ENCODE peak calls at places on chromosome 12, in seven cellular contexts. Q is cardiac muscle cell, Z is kidney, C is AG09319, K is progenitor cell of endocrine pancreas, B is body of pancreas, U is endodermal cell. I is an unnamed sample.

GRCh38 chr12:93892431-93893210 is 215.4 kb downstream of the CRADD start:
- DNase-seq in C (no peak), Q (no peak), K (no peak), Z (no peak), U (no peak), B (no peak), I (peak)

GRCh38 chr12:64221656-64222010 is 463 bp downstream of the KICS2 start:
- DNase-seq in B (peak), K (peak), U (peak), Z (peak), C (peak), Q (peak), I (peak)

GRCh38 chr12:132294121-132295034 is 35.0 kb downstream of the GALNT9 start:
- DNase-seq in K (no peak), Z (peak), C (no peak), B (no peak), Q (no peak), U (no peak), I (no peak)

GRCh38 chr12:124167141-124167540 is 127.8 kb upstream of the RFLNA start:
- DNase-seq in Q (no peak), C (no peak), U (no peak), B (no peak), K (no peak), Z (no peak), I (no peak)

GRCh38 chr12:105239304-105239703 is 3.3 kb upstream of the APPL2 start:
- DNase-seq in B (no peak), Z (no peak), C (no peak), Q (no peak), U (no peak), K (no peak), I (no peak)

GRCh38 chr12:49147384-49147783 is 16.2 kb upstream of the TUBA1B start:
- DNase-seq in Q (no peak), K (no peak), Z (no peak), U (no peak), C (no peak), B (no peak), I (no peak)

GRCh38 chr12:212383-212798 is 1.6 kb downstream of the SLC6A12 start:
- DNase-seq in U (no peak), B (no peak), C (no peak), Z (no peak), Q (no peak), K (no peak), I (no peak)

GRCh38 chr12:15005064-15005463 is 32.2 kb downstream of the PDE6H start:
- DNase-seq in C (no peak), B (no peak), Q (no peak), Z (no peak), U (no peak), K (no peak), I (no peak)

GRCh38 chr12:25976289-25976688 is 17.8 kb downstream of the RASSF8 start:
- DNase-seq in K (no peak), U (no peak), Z (no peak), Q (no peak), C (no peak), B (no peak), I (no peak)

GRCh38 chr12:62720661-62721330 is 214.2 kb downstream of the PPM1H start:
- DNase-seq in C (peak), K (no peak), Z (no peak), U (no peak), Q (peak), B (no peak), I (no peak)

GRCh38 chr12:4812621-4813327 is 92.6 kb downstream of the GALNT8 start:
- DNase-seq in Q (no peak), K (no peak), C (no peak), U (no peak), Z (no peak), B (no peak), I (no peak)

GRCh38 chr12:127398026-127398715 is 868.8 kb upstream of the TMEM132C start:
- DNase-seq in Z (no peak), Q (no peak), C (no peak), K (no peak), B (no peak), U (no peak), I (no peak)

GRCh38 chr12:24078318-24078765 is 128.9 kb upstream of the SOX5 start:
- DNase-seq in K (no peak), U (peak), B (no peak), Z (no peak), C (no peak), Q (peak), I (no peak)

GRCh38 chr12:10392394-10392930 is 2.6 kb upstream of the KLRK1 start:
- DNase-seq in K (no peak), B (peak), Z (peak), C (peak), U (no peak), Q (peak), I (no peak)

GRCh38 chr12:65511134-65511912 is 232.8 kb downstream of the MSRB3 start:
- DNase-seq in C (no peak), Q (no peak), Z (no peak), U (no peak), B (peak), K (no peak), I (no peak)

GRCh38 chr12:11540156-11540555 is 109.3 kb upstream of the ETV6 start:
- DNase-seq in C (no peak), B (no peak), K (no peak), U (no peak), Q (no peak), Z (peak), I (no peak)

GRCh38 chr12:90305379-90305778 is 596.7 kb upstream of the ATP2B1 start:
- DNase-seq in C (no peak), Q (no peak), K (no peak), U (peak), Z (no peak), B (no peak), I (peak)

GRCh38 chr12:59938190-59938962 is 342.5 kb downstream of the SLC16A7 start:
- DNase-seq in K (no peak), B (no peak), Q (no peak), Z (no peak), C (no peak), U (peak), I (peak)

GRCh38 chr12:70364695-70365397 is 1.2 kb upstream of the KCNMB4 start:
- DNase-seq in Q (no peak), Z (no peak), U (no peak), K (no peak), B (no peak), C (no peak), I (no peak)

GRCh38 chr12:46111727-46112126 is 121.4 kb upstream of the SCAF11 start:
- DNase-seq in K (no peak), B (no peak), Q (no peak), Z (no peak), C (no peak), U (no peak), I (no peak)

GRCh38 chr12:46109343-46110219 is 119.2 kb upstream of the SCAF11 start:
- DNase-seq in Z (no peak), K (no peak), B (no peak), U (no peak), Q (no peak), C (no peak), I (no peak)

GRCh38 chr12:46112364-46112763 is 122.0 kb upstream of the SCAF11 start:
- DNase-seq in Z (no peak), B (no peak), K (no peak), C (no peak), Q (no peak), U (no peak), I (no peak)

GRCh38 chr12:46110220-46110700 is 119.9 kb upstream of the SCAF11 start:
- DNase-seq in K (no peak), B (peak), C (no peak), Z (no peak), U (no peak), Q (no peak), I (no peak)

GRCh38 chr12:46110928-46111699 is 120.7 kb upstream of the SCAF11 start:
- DNase-seq in B (no peak), U (no peak), Z (no peak), C (no peak), K (no peak), Q (no peak), I (no peak)
- TF ChIP-seq CTCF in B (no peak), U (peak), Z (no peak), C (no peak), K (peak), Q (no peak), I (peak)

GRCh38 chr12:88638956-88639355 is 58.7 kb upstream of the KITLG start:
- DNase-seq in U (no peak), B (no peak), C (no peak), Z (no peak), K (no peak), Q (peak), I (no peak)

GRCh38 chr12:88634008-88634407 is 53.7 kb upstream of the KITLG start:
- DNase-seq in C (no peak), Q (no peak), B (peak), Z (no peak), U (no peak), K (no peak), I (no peak)

GRCh38 chr12:88638388-88638787 is 58.1 kb upstream of the KITLG start:
- DNase-seq in Q (peak), U (no peak), K (no peak), B (no peak), Z (no peak), C (no peak), I (peak)

GRCh38 chr12:88628856-88629509 is 48.7 kb upstream of the KITLG start:
- DNase-seq in U (no peak), K (no peak), C (no peak), Z (no peak), B (peak), Q (no peak), I (no peak)

DNA sequence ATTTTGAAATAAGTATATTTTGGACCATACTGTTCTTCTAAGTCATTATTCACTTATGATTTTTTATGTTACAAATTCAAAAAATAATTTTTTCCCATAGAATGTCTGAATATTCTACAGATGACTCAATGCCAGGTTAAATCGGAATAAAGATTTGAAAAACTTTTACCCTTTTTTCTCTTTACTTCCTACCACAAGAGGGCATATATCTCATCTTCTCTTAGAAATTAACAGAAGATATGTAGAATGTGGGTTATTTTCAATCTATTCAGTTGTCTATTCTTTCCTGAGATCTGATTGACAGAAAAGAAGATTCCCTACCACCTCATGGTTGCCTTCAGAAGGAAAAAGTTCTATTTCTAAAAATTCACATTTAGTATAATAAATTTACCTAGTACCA is 53.0 kb upstream of the KITLG start:
- DNase-seq in U (no peak), K (no peak), C (no peak), B (no peak), Q (no peak), Z (no peak), I (peak)
- TF ChIP-seq CTCF in U (peak), K (peak), C (peak), B (no peak), Q (peak), Z (peak), I (no peak)

DNA sequence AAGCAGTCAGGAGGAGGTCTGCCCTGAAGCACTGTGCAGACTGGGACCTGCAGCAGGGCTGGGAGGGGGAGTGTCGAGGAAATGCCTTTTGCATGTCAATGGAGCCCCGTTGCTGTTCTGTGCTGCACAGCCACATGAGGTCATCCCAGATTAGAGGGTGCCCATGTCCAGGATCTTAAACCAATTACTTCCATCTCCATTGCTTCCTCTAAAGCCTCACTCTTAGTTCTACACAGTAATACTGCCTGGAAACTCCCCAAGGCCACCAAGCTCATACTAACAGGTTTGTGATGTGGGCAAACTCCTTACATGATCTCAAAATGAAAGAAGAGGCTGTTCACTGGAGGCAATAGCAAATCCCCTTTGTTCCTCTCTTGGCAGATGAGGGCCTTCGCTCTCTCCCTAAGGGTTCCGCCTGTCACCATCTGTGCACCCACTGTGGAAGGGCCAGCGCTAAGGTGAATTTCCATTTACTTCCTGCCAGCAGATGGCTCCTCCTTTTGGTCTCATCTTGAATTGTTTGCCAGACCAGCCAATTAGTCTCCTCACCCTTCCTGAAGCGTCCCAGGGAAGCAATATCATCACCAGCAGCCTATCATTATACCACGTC is 35.4 kb upstream of the LTA4H start:
- DNase-seq in Q (peak), K (no peak), Z (no peak), U (peak), B (no peak), C (no peak), I (peak)
- TF ChIP-seq CTCF in Q (peak), K (no peak), Z (no peak), U (peak), B (no peak), C (no peak), I (peak)

GRCh38 chr12:51531982-51532497 is 59.0 kb upstream of the SCN8A start:
- DNase-seq in K (peak), Q (peak), B (peak), Z (no peak), U (peak), C (peak), I (peak)
- TF ChIP-seq CTCF in K (peak), Q (peak), B (peak), Z (peak), U (peak), C (peak), I (peak)

GRCh38 chr12:5965950-5966383 is 20.9 kb upstream of the ANO2 start:
- DNase-seq in Q (peak), C (no peak), Z (peak), B (peak), K (peak), U (peak), I (peak)
- TF ChIP-seq CTCF in Q (peak), C (peak), Z (peak), B (peak), K (peak), U (peak), I (peak)

GRCh38 chr12:75438052-75438754 is 42.4 kb upstream of the GLIPR1 start:
- DNase-seq in Q (no peak), C (no peak), B (no peak), Z (no peak), K (no peak), U (peak), I (no peak)

GRCh38 chr12:75439930-75440329 is 40.6 kb upstream of the GLIPR1 start:
- DNase-seq in Q (no peak), U (no peak), K (no peak), Z (no peak), C (no peak), B (no peak), I (no peak)

GRCh38 chr12:75439048-75439447 is 41.5 kb upstream of the GLIPR1 start:
- DNase-seq in U (no peak), C (no peak), Q (no peak), B (no peak), Z (no peak), K (no peak), I (no peak)

GRCh38 chr12:75437564-75437963 is 43.0 kb upstream of the GLIPR1 start:
- DNase-seq in B (no peak), K (no peak), Z (no peak), C (no peak), Q (peak), U (no peak), I (no peak)
- TF ChIP-seq CTCF in B (no peak), K (no peak), Z (peak), C (peak), Q (peak), U (peak), I (peak)

GRCh38 chr12:22979854-22980253 is 354.9 kb downstream of the ETNK1 start:
- DNase-seq in C (no peak), U (no peak), Z (no peak), B (no peak), Q (no peak), K (no peak), I (no peak)

GRCh38 chr12:22986997-22987396 is 362.0 kb downstream of the ETNK1 start:
- DNase-seq in B (no peak), C (no peak), Q (no peak), Z (no peak), U (no peak), K (no peak), I (no peak)

GRCh38 chr12:22978962-22979361 is 354.0 kb downstream of the ETNK1 start:
- DNase-seq in K (no peak), Z (no peak), Q (peak), C (peak), B (no peak), U (no peak), I (no peak)

GRCh38 chr12:22982635-22983034 is 357.7 kb downstream of the ETNK1 start:
- DNase-seq in Z (peak), U (no peak), B (no peak), K (no peak), Q (no peak), C (no peak), I (no peak)

GRCh38 chr12:22981711-22982110 is 356.7 kb downstream of the ETNK1 start:
- DNase-seq in K (no peak), Q (peak), U (no peak), C (no peak), Z (no peak), B (no peak), I (peak)
- TF ChIP-seq CTCF in K (no peak), Q (peak), U (peak), C (peak), Z (peak), B (no peak), I (no peak)

GRCh38 chr12:53233671-53234091 is 1.7 kb upstream of the RARG start:
- DNase-seq in B (no peak), U (peak), Z (no peak), C (no peak), K (no peak), Q (no peak), I (peak)
- TF ChIP-seq CTCF in B (no peak), U (peak), Z (no peak), C (peak), K (no peak), Q (no peak), I (peak)

DNA sequence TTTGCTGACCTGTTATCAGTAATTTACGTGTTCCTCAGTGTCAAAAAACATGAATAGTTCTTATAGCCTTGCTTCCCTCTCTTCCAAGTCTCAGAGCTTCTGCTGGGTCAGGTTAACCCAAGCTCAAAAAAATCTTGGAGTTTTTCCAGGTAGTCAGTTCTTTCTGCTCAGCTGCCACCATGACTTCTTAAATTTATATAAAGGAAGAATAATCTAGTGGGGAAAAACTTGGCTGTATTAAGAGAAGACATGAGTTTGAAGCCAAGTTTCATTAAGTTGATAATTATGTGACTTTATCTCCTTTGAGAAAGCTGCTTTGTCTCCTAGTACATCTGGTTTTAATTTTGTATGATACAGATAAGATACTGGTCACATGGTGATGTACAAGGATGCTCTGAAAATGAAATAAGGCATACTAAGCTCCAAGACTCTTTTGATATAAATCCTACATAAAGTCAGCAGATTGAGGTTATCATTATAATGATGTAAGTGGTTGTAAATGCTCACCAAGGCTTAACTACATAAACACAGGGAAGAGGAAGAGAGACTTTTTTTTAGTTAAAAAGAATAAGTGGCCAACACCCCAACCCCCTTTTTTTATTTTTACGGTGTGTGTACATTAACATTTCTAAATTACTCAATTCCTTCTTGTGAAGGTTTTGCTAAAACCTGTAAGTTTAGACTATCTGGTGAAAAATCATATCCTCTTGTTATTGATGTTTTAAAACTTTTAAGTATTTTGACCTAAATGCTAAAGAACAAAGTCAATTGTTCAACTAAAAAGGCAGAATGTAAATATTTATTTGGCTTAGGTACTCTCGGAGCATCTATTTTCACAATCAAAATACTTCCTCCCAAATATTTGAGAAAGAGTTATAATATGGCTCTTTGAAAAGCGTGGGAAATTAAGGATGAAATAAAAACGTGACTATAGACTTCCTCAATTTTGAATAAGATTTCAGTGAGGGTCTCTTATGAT is 84.1 kb upstream of the SLC38A2 start:
- DNase-seq in Z (no peak), Q (peak), B (no peak), C (no peak), U (no peak), K (no peak), I (no peak)
- TF ChIP-seq CTCF in Z (no peak), Q (no peak), B (no peak), C (no peak), U (no peak), K (no peak), I (no peak)

I was measured in GM23338.